ENCODE peak calls at places on chromosomes 16 and 17, in four cellular contexts. B is right atrium auricular region, G is fibroblast of lung, N is aorta. F is an unnamed sample.

GRCh38 chr17:55089251-55089650 is 120.7 kb downstream of the STXBP4 start:
- DNase-seq in B (no peak), G (no peak), N (no peak), F (no peak)

GRCh38 chr17:79812969-79813825 is 16.3 kb upstream of the CBX8 start:
- DNase-seq in N (no peak), B (no peak), G (no peak), F (peak; percentile 41)

GRCh38 chr17:80913928-80914821 is 77.5 kb upstream of the CHMP6 start:
- DNase-seq in G (no peak), N (peak; percentile 65), B (no peak), F (no peak)

GRCh38 chr17:40496170-40496569 is 5.3 kb downstream of the TNS4 start:
- DNase-seq in N (no peak), G (no peak), B (no peak), F (no peak)

GRCh38 chr17:3603119-3603869 is 5.9 kb downstream of the TRPV1 start:
- DNase-seq in G (peak; percentile 45), B (no peak), N (no peak), F (no peak)

GRCh38 chr16:10121496-10121895 is 60.7 kb downstream of the GRIN2A start:
- DNase-seq in N (no peak), B (no peak), G (no peak), F (peak; percentile 60)

GRCh38 chr17:28865946-28866752 is 11.3 kb downstream of the ERAL1 start:
- DNase-seq in G (no peak), N (no peak), B (no peak), F (no peak)

GRCh38 chr17:50110591-50111349 is 15.6 kb downstream of the PDK2 start:
- DNase-seq in N (peak; percentile 88), G (no peak), B (peak; percentile 84), F (no peak)

GRCh38 chr16:82995927-82996441 is 369.2 kb downstream of the CDH13 start:
- DNase-seq in N (no peak), B (no peak), G (peak; percentile 92), F (no peak)

GRCh38 chr17:36690190-36690589 is 88.8 kb downstream of the MRM1 start:
- DNase-seq in N (no peak), G (no peak), B (no peak), F (no peak)

GRCh38 chr16:81099958-81100357 is 3.8 kb upstream of the GCSH start:
- DNase-seq in N (no peak), B (no peak), G (no peak), F (no peak)

GRCh38 chr16:31487076-31487719 is 4.3 kb downstream of the SLC5A2 start:
- DNase-seq in G (no peak), N (no peak), B (no peak), F (no peak)

GRCh38 chr16:49795513-49795912 is 60.4 kb downstream of the ZNF423 start:
- DNase-seq in N (no peak), B (no peak), G (no peak), F (no peak)

GRCh38 chr17:71828182-71828596 is 292.6 kb upstream of the SOX9 start:
- DNase-seq in G (no peak), B (no peak), N (no peak), F (peak; percentile 8)

GRCh38 chr17:51397361-51398127 is 137.2 kb downstream of the UTP18 start:
- DNase-seq in B (no peak), N (no peak), G (no peak), F (peak; percentile 76)

GRCh38 chr16:24482681-24483202 is 56.6 kb upstream of the RBBP6 start:
- DNase-seq in N (no peak), G (no peak), B (no peak), F (no peak)

GRCh38 chr17:8746501-8747236 is 2.0 kb upstream of the CCDC42 start:
- DNase-seq in B (no peak), N (no peak), G (no peak), F (no peak)

GRCh38 chr17:80918731-80919130 is 72.9 kb upstream of the CHMP6 start:
- DNase-seq in B (no peak), G (no peak), N (peak; percentile 67), F (no peak)

GRCh38 chr17:45784293-45784582 is at the start of gene CRHR1:
- DNase-seq in B (no peak), N (no peak), G (no peak), F (no peak)

GRCh38 chr17:45784583-45785372 is 658 bp downstream of the CRHR1 start:
- DNase-seq in B (no peak), G (no peak), N (peak; percentile 79), F (peak; percentile 30)

GRCh38 chr17:45787044-45787443 is 2.9 kb downstream of the CRHR1 start:
- DNase-seq in N (no peak), G (no peak), B (no peak), F (no peak)

GRCh38 chr17:45786349-45786748 is 2.2 kb downstream of the CRHR1 start:
- DNase-seq in B (no peak), N (no peak), G (no peak), F (no peak)

DNA sequence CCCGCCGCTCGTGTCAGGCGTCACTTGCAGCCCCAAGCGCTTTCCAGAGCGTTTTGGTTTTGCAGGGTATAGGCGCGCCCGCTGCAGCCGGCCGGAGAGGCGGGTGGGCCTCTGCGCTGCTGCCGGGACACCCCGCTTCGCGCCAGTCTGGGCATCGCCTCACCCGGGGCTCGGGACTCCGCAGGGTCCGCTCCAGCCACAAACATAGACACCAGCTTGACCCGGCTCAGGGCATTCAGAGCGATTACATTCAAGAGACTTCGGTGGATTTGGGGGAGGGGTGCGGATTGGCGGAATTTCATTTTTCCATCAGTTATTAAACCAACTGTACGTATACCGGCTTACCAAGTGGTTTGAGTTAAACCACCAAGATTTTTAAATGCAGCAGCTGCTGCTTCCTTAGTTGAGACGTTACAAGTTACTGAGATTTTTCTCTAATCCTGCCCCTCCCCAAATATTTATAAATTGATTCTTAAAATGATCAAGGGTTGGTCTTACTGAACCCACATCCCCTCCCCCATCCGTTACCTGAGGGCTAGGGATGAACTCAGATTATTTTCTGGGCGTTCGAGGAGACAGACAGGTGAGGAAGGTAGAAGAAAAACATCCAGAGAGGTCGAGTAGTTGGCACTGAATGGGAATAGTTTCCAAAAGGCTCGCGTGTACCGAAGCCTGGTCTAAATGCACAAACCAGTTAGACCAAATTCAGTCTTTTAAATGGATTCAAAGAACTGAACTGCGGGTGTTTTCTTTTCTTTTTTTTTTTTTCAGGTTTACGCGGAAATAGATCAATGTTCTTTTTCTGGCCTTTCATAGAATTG is 1.5 kb downstream of the CRHR1 start:
- DNase-seq in B (no peak), N (no peak), G (no peak), F (no peak)
- H3K4me3 ChIP-seq in B (peak overlapping the region; percentile 31), N (peak overlapping the region; percentile 1), G (no peak overlapping the region), F (peak overlapping the region; percentile 29)

DNA sequence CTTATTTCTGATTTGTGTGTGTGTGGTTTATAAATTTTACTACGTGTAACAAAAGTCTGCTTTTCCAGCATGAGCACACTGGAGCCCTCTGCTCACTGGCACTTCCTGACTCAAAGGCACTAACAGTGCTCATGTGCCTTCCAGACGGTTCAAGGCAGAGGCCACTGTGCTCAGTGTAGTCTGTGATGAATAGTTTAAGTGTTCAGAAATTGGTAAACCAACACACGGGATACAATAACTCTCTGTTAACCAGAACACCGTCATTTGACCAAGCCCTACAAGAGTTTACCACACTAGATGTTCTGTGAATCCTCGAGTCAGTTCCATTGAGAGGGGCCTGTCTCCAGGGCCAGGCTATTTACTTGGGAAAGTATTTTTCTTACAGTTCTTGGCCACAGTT is 191.9 kb downstream of the MRTFB start:
- DNase-seq in N (no peak), B (no peak), G (no peak), F (no peak)
- H3K36me3 ChIP-seq in N (peaks cover 11% of the 10 kb centered on the region), B (peaks cover 96% of the 10 kb centered on the region), G (peaks cover 4% of the 10 kb centered on the region), F (peaks cover 12% of the 10 kb centered on the region)

DNA sequence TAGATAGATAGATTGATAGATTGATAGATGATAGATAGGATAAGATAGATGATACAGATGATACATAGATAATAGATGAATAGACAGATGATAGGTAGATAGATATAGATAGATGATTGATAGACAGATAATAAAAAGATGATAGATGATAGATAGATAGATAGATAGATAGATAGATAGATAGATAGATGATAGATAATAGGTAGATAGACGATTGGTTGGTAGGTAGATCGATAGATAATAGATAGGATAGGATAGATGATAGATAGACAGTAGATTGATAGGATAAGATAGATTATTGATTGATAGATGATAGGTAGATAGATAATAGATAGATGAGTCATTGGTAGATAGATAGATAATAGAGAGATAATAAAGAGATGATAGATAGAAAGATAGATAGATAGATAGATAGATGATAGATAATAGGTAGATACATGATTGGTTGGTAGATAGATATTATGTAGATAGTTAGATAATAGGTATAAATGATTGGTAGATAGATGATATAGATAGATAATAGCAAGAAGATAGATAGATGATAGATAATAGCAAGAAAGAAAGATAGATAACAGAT is 109.4 kb upstream of the C16orf82 start:
- DNase-seq in B (no peak), G (no peak), N (no peak), F (no peak)
- H3K9me3 ChIP-seq in B (no peaks in the 10 kb centered on the region), G (no peaks in the 10 kb centered on the region), N (no peaks in the 10 kb centered on the region), F (no peaks in the 10 kb centered on the region)

GRCh38 chr17:45380046-45380765 is 52.5 kb downstream of the ARHGAP27 start:
- DNase-seq in G (no peak), N (no peak), B (no peak), F (no peak)
- H3K4me3 ChIP-seq in G (no peak overlapping the region), N (no peak overlapping the region), B (no peak overlapping the region), F (no peak overlapping the region)

GRCh38 chr16:53492499-53492898 is 10.5 kb downstream of the AKTIP start:
- DNase-seq in N (no peak), B (no peak), G (no peak), F (no peak)

GRCh38 chr16:53495325-53495724 is 7.7 kb downstream of the AKTIP start:
- DNase-seq in G (no peak), N (no peak), B (no peak), F (no peak)

GRCh38 chr16:53486230-53486629 is 16.8 kb downstream of the AKTIP start:
- DNase-seq in B (no peak), G (no peak), N (no peak), F (no peak)

GRCh38 chr16:53484542-53484941 is 18.5 kb downstream of the AKTIP start:
- DNase-seq in G (no peak), B (no peak), N (no peak), F (no peak)

GRCh38 chr16:53489754-53490153 is 13.3 kb downstream of the AKTIP start:
- DNase-seq in N (no peak), B (no peak), G (no peak), F (no peak)
- H3K36me3 ChIP-seq in N (peaks cover 6% of the 10 kb centered on the region), B (peaks cover 52% of the 10 kb centered on the region), G (peaks cover 5% of the 10 kb centered on the region), F (peaks cover 80% of the 10 kb centered on the region)

GRCh38 chr17:82948957-82949356 is 109.1 kb upstream of the ZNF750 start:
- DNase-seq in N (no peak), G (no peak), B (no peak), F (no peak)
- H3K9me3 ChIP-seq in N (peaks cover 6% of the 10 kb centered on the region), G (no peaks in the 10 kb centered on the region), B (peaks cover 33% of the 10 kb centered on the region), F (peaks cover 62% of the 10 kb centered on the region)

DNA sequence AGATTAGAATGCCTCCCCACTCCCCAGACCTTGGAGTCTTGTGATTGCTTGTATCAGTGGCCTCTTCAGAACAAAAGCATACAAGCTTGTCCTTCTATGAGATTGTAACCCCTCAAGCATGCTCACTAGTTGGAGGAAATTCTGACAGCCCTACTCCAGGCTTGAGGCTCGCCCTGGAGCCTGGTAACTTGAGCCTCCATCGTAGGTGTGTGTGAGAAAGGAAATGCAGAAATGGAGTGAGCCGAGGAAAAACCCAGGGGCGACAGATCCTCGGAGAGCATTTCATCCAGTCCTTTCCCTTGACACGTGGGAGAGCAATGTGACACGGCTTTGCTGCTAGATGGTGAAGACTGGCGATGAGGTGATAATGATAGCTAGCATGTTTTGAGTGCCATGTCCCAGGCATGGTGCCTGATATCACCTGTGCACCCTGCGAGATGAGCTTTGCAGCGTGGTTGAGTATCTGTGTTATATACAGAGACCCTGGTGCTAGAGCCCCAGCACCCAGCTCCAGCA is 31.3 kb downstream of the GNAO1 start:
- DNase-seq in B (no peak), N (no peak), G (no peak), F (no peak)
- H3K4me3 ChIP-seq in B (no peak overlapping the region), N (no peak overlapping the region), G (no peak overlapping the region), F (no peak overlapping the region)

GRCh38 chr16:67084345-67085028 is 25.3 kb upstream of the PHAF1 start:
- DNase-seq in G (peak; percentile 61), N (no peak), B (no peak), F (no peak)
- H3K36me3 ChIP-seq in G (no peaks in the 10 kb centered on the region), N (no peaks in the 10 kb centered on the region), B (no peaks in the 10 kb centered on the region), F (peaks cover 6% of the 10 kb centered on the region)

F was measured in MG63.